ENCODE peak calls at places on chromosomes 4 and X, in eight cellular contexts. One of them, this sample, is unnamed.

GRCh38 chrX:66030505-66031317 is 9.2 kb downstream of the VSIG4 start:
- DNase-seq in activated CD8-positive, alpha-beta memory T cell treated with anti-CD3 and anti-CD28 coated beads for 48 hours: no peak
- DNase-seq in SW480: peak
- DNase-seq in breast epithelium: no peak
- DNase-seq in A549: no peak
- DNase-seq in SK-N-DZ: no peak
- DNase-seq in stimulated activated CD4-positive, alpha-beta T cell treated with anti-CD3 and anti-CD28 coated beads, Interleukin-1b, Interleukin-23, amount 100 ng/mL, for 4 hours: no peak
- DNase-seq in astrocyte of the hippocampus: no peak
- DNase-seq in this sample: peak

GRCh38 chr4:73945674-73946449 is 36.0 kb downstream of the PF4 start:
- DNase-seq in stimulated activated CD4-positive, alpha-beta T cell treated with anti-CD3 and anti-CD28 coated beads, Interleukin-1b, Interleukin-23, amount 100 ng/mL, for 4 hours: no peak
- DNase-seq in activated CD8-positive, alpha-beta memory T cell treated with anti-CD3 and anti-CD28 coated beads for 48 hours: no peak
- DNase-seq in A549: no peak
- DNase-seq in SW480: no peak
- DNase-seq in breast epithelium: no peak
- DNase-seq in astrocyte of the hippocampus: no peak
- DNase-seq in SK-N-DZ: no peak
- DNase-seq in this sample: no peak

GRCh38 chr4:74942251-74942917 is 9.5 kb downstream of the PARM1 start:
- DNase-seq in A549: no peak
- DNase-seq in SW480: no peak
- DNase-seq in SK-N-DZ: no peak
- DNase-seq in astrocyte of the hippocampus: no peak
- DNase-seq in stimulated activated CD4-positive, alpha-beta T cell treated with anti-CD3 and anti-CD28 coated beads, Interleukin-1b, Interleukin-23, amount 100 ng/mL, for 4 hours: no peak
- DNase-seq in activated CD8-positive, alpha-beta memory T cell treated with anti-CD3 and anti-CD28 coated beads for 48 hours: no peak
- DNase-seq in breast epithelium: no peak
- DNase-seq in this sample: no peak

GRCh38 chr4:159823743-159824142 is 720.9 kb downstream of the RAPGEF2 start:
- DNase-seq in stimulated activated CD4-positive, alpha-beta T cell treated with anti-CD3 and anti-CD28 coated beads, Interleukin-1b, Interleukin-23, amount 100 ng/mL, for 4 hours: no peak
- DNase-seq in breast epithelium: no peak
- DNase-seq in A549: no peak
- DNase-seq in astrocyte of the hippocampus: peak
- DNase-seq in SK-N-DZ: no peak
- DNase-seq in activated CD8-positive, alpha-beta memory T cell treated with anti-CD3 and anti-CD28 coated beads for 48 hours: no peak
- DNase-seq in SW480: no peak
- DNase-seq in this sample: no peak

GRCh38 chr4:182179105-182179504 is 64.1 kb upstream of the TENM3 start:
- DNase-seq in SK-N-DZ: peak
- DNase-seq in SW480: peak
- DNase-seq in A549: no peak
- DNase-seq in breast epithelium: no peak
- DNase-seq in astrocyte of the hippocampus: peak
- DNase-seq in activated CD8-positive, alpha-beta memory T cell treated with anti-CD3 and anti-CD28 coated beads for 48 hours: no peak
- DNase-seq in stimulated activated CD4-positive, alpha-beta T cell treated with anti-CD3 and anti-CD28 coated beads, Interleukin-1b, Interleukin-23, amount 100 ng/mL, for 4 hours: no peak
- DNase-seq in this sample: no peak

GRCh38 chr4:53489279-53489889 is 101.9 kb downstream of the LNX1 start:
- DNase-seq in breast epithelium: no peak
- DNase-seq in stimulated activated CD4-positive, alpha-beta T cell treated with anti-CD3 and anti-CD28 coated beads, Interleukin-1b, Interleukin-23, amount 100 ng/mL, for 4 hours: no peak
- DNase-seq in SW480: no peak
- DNase-seq in A549: no peak
- DNase-seq in activated CD8-positive, alpha-beta memory T cell treated with anti-CD3 and anti-CD28 coated beads for 48 hours: no peak
- DNase-seq in SK-N-DZ: no peak
- DNase-seq in astrocyte of the hippocampus: no peak
- DNase-seq in this sample: no peak

GRCh38 chrX:148365233-148365632 is 135.2 kb upstream of the AFF2 start:
- DNase-seq in stimulated activated CD4-positive, alpha-beta T cell treated with anti-CD3 and anti-CD28 coated beads, Interleukin-1b, Interleukin-23, amount 100 ng/mL, for 4 hours: no peak
- DNase-seq in activated CD8-positive, alpha-beta memory T cell treated with anti-CD3 and anti-CD28 coated beads for 48 hours: no peak
- DNase-seq in A549: no peak
- DNase-seq in SW480: no peak
- DNase-seq in SK-N-DZ: no peak
- DNase-seq in astrocyte of the hippocampus: no peak
- DNase-seq in breast epithelium: no peak
- DNase-seq in this sample: no peak

GRCh38 chrX:116379854-116380253 is 56.6 kb upstream of the SLC6A14 start:
- DNase-seq in activated CD8-positive, alpha-beta memory T cell treated with anti-CD3 and anti-CD28 coated beads for 48 hours: no peak
- DNase-seq in breast epithelium: peak
- DNase-seq in SW480: no peak
- DNase-seq in stimulated activated CD4-positive, alpha-beta T cell treated with anti-CD3 and anti-CD28 coated beads, Interleukin-1b, Interleukin-23, amount 100 ng/mL, for 4 hours: no peak
- DNase-seq in astrocyte of the hippocampus: no peak
- DNase-seq in SK-N-DZ: no peak
- DNase-seq in A549: no peak
- DNase-seq in this sample: no peak

GRCh38 chrX:154780968-154781367 is 18.3 kb downstream of the DKC1 start:
- DNase-seq in SW480: no peak
- DNase-seq in SK-N-DZ: no peak
- DNase-seq in astrocyte of the hippocampus: no peak
- DNase-seq in A549: no peak
- DNase-seq in stimulated activated CD4-positive, alpha-beta T cell treated with anti-CD3 and anti-CD28 coated beads, Interleukin-1b, Interleukin-23, amount 100 ng/mL, for 4 hours: no peak
- DNase-seq in breast epithelium: no peak
- DNase-seq in activated CD8-positive, alpha-beta memory T cell treated with anti-CD3 and anti-CD28 coated beads for 48 hours: no peak
- DNase-seq in this sample: no peak

GRCh38 chr4:24988776-24989175 is 42.0 kb downstream of the LGI2 start:
- DNase-seq in SW480: peak
- DNase-seq in stimulated activated CD4-positive, alpha-beta T cell treated with anti-CD3 and anti-CD28 coated beads, Interleukin-1b, Interleukin-23, amount 100 ng/mL, for 4 hours: no peak
- DNase-seq in activated CD8-positive, alpha-beta memory T cell treated with anti-CD3 and anti-CD28 coated beads for 48 hours: no peak
- DNase-seq in SK-N-DZ: no peak
- DNase-seq in breast epithelium: no peak
- DNase-seq in astrocyte of the hippocampus: peak
- DNase-seq in A549: peak
- DNase-seq in this sample: no peak

GRCh38 chr4:64729561-64729960 is 320.3 kb upstream of the TECRL start:
- DNase-seq in SK-N-DZ: no peak
- DNase-seq in A549: no peak
- DNase-seq in breast epithelium: no peak
- DNase-seq in SW480: no peak
- DNase-seq in astrocyte of the hippocampus: no peak
- DNase-seq in stimulated activated CD4-positive, alpha-beta T cell treated with anti-CD3 and anti-CD28 coated beads, Interleukin-1b, Interleukin-23, amount 100 ng/mL, for 4 hours: no peak
- DNase-seq in activated CD8-positive, alpha-beta memory T cell treated with anti-CD3 and anti-CD28 coated beads for 48 hours: no peak
- DNase-seq in this sample: no peak

GRCh38 chr4:123478859-123479345 is 82.3 kb downstream of the SPRY1 start:
- DNase-seq in stimulated activated CD4-positive, alpha-beta T cell treated with anti-CD3 and anti-CD28 coated beads, Interleukin-1b, Interleukin-23, amount 100 ng/mL, for 4 hours: no peak
- DNase-seq in breast epithelium: peak
- DNase-seq in astrocyte of the hippocampus: peak
- DNase-seq in A549: no peak
- DNase-seq in SK-N-DZ: no peak
- DNase-seq in activated CD8-positive, alpha-beta memory T cell treated with anti-CD3 and anti-CD28 coated beads for 48 hours: no peak
- DNase-seq in SW480: peak
- DNase-seq in this sample: no peak

This sample was measured in activated CD4-positive, alpha-beta memory T cell treated with anti-CD3 and anti-CD28 coated beads for 36 hours.